ENCODE peak calls at places on chromosomes 1 and 21, in five cellular contexts. Z, E, V, C and T are unnamed samples.

GRCh38 chr21:29175408-29176147 is 45.1 kb downstream of the MAP3K7CL start:
- DNase-seq in Z (no peak), E (no peak), V (no peak), C (no peak), T (no peak)

GRCh38 chr1:13513885-13514546 is at the start of gene LRRC38:
- DNase-seq in Z (peak; percentile 61), E (no peak), V (no peak), C (no peak), T (no peak)

GRCh38 chr1:174932587-174932986 is 67.2 kb upstream of the CACYBP start:
- DNase-seq in Z (no peak), E (no peak), V (no peak), C (no peak), T (no peak)

GRCh38 chr1:206854401-206855129 is 10.9 kb upstream of the IL20 start:
- DNase-seq in Z (no peak), E (no peak), V (peak; percentile 43), C (peak; percentile 39), T (no peak)

GRCh38 chr21:43273708-43274021 is 104.9 kb downstream of the CRYAA start:
- DNase-seq in Z (peak; percentile 5), E (no peak), V (no peak), C (no peak), T (no peak)

GRCh38 chr1:203076031-203076511 is 9.7 kb downstream of the MYOG start:
- DNase-seq in Z (no peak), E (no peak), V (no peak), C (no peak), T (no peak)

GRCh38 chr1:161494069-161494735 is 11.1 kb upstream of the FCGR2A start:
- DNase-seq in Z (no peak), E (no peak), V (no peak), C (no peak), T (no peak)

GRCh38 chr1:27004471-27005165 is 8.0 kb downstream of the TENT5B start:
- DNase-seq in Z (no peak), E (no peak), V (peak; percentile 53), C (no peak), T (no peak)

GRCh38 chr21:34183331-34183928 is 110.1 kb downstream of the MRPS6 start:
- DNase-seq in Z (no peak), E (no peak), V (no peak), C (no peak), T (no peak)

GRCh38 chr1:184002071-184002470 is 35.5 kb downstream of the COLGALT2 start:
- DNase-seq in Z (no peak), E (no peak), V (peak; percentile 97), C (peak; percentile 95), T (no peak)

GRCh38 chr1:39395357-39395831 is 96.0 kb upstream of the BMP8A start:
- DNase-seq in Z (no peak), E (no peak), V (peak; percentile 96), C (peak; percentile 92), T (no peak)

GRCh38 chr1:39394598-39394997 is 96.8 kb upstream of the BMP8A start:
- DNase-seq in Z (no peak), E (no peak), V (peak; percentile 61), C (no peak), T (no peak)

GRCh38 chr1:39397487-39397886 is 93.9 kb upstream of the BMP8A start:
- DNase-seq in Z (no peak), E (no peak), V (no peak), C (no peak), T (no peak)

GRCh38 chr1:39396671-39397070 is 94.8 kb upstream of the BMP8A start:
- DNase-seq in Z (no peak), E (no peak), V (no peak), C (no peak), T (no peak)

DNA sequence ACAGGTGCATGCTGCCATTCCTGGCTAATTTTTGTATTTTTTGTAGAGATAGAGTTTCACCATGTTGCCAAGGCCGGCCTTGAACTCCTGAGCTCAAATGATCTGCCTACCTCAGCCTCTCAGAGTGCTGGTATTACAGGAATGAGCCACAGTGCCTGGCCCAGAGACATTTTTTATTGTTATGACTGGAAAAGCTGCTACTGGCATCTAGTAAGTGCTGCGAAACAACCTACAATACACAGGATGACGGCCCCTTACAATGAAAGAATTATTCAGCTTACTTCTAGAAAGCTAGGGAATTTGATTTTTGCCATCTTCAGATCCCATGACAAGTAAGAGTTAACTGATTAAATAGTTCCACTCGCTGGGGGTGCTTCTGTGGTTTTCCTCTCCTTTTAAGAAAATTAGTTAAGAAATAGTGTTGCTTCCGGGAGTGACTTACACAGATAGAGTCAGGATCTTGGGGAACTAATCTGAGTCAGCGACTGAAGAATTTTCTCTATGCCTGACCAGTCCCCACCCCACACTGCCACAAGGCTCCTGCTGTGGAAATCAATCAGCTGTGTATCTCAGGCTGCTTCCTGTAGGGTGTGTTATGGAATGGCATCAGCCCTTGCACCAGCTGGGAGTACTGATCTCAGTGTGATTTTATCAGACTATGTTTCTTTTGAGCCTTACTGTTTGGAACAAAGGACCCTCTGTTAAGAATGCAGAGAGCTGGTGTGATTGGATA is 93.0 kb upstream of the BMP8A start:
- DNase-seq in Z (peak; percentile 56), E (peak; percentile 58), V (peak; percentile 100), C (peak; percentile 99), T (peak; percentile 60)
- TF ChIP-seq CTCF in Z (no peak), E (no peak), V (no peak), C (peak; percentile 3), T (no peak)

GRCh38 chr1:112923956-112924349 is 32.0 kb downstream of the SLC16A1 start:
- DNase-seq in Z (no peak), E (no peak), V (no peak), C (no peak), T (no peak)
- H3K36me3 ChIP-seq in Z (peaks cover 56% of the 10 kb centered on the region), E (no peaks in the 10 kb centered on the region), V (no peaks in the 10 kb centered on the region), C (peaks cover 12% of the 10 kb centered on the region), T (peaks cover 14% of the 10 kb centered on the region)

GRCh38 chr1:238606896-238607295 is 716.2 kb upstream of the ZP4 start:
- DNase-seq in Z (no peak), E (no peak), V (peak; percentile 89), C (peak; percentile 89), T (no peak)

GRCh38 chr1:238608139-238608538 is 717.4 kb upstream of the ZP4 start:
- DNase-seq in Z (no peak), E (no peak), V (no peak), C (no peak), T (no peak)

GRCh38 chr1:238606457-238606856 is 715.7 kb upstream of the ZP4 start:
- DNase-seq in Z (no peak), E (no peak), V (peak; percentile 23), C (no peak), T (no peak)
- H3K27ac ChIP-seq in Z (no peak overlapping the region), E (no peak overlapping the region), V (no peak overlapping the region), C (peak overlapping the region; percentile 17), T (no peak overlapping the region)

GRCh38 chr1:210185063-210185462 is 47.5 kb upstream of the SERTAD4 start:
- DNase-seq in Z (no peak), E (no peak), V (no peak), C (no peak), T (no peak)
- TF ChIP-seq CTCF in Z (no peak), E (no peak), V (no peak), C (no peak), T (no peak)

GRCh38 chr1:17425806-17426205 is 13.7 kb downstream of the RCC2 start:
- DNase-seq in Z (no peak), E (no peak), V (no peak), C (no peak), T (no peak)

GRCh38 chr1:17433261-17433660 is 6.2 kb downstream of the RCC2 start:
- DNase-seq in Z (no peak), E (no peak), V (no peak), C (no peak), T (no peak)

GRCh38 chr1:17427696-17428660 is 11.5 kb downstream of the RCC2 start:
- DNase-seq in Z (no peak), E (no peak), V (no peak), C (no peak), T (no peak)

GRCh38 chr1:17432412-17432811 is 7.1 kb downstream of the RCC2 start:
- DNase-seq in Z (no peak), E (no peak), V (no peak), C (no peak), T (no peak)

DNA sequence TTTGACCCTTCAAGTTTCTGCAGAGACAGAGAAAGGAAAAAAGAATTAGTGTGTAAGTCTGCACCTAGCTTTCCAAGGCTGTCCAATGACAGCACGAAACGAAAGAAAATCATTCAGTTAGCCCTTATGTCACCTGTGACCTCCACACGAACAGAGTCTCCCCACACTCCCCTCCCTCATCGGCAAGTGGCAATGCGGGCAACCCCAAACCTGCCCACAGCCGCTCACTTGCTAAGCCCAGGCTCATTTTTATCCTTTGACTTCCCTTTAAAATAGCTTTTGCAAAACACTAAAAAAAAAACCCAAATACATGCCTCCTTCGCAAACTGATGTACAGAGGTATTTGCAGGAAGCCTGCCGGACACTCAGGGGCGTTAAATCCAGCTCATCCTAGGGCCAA is 10.3 kb downstream of the RCC2 start:
- DNase-seq in Z (no peak), E (no peak), V (no peak), C (no peak), T (no peak)
- H3K36me3 ChIP-seq in Z (peaks cover 69% of the 10 kb centered on the region), E (no peaks in the 10 kb centered on the region), V (peaks cover 20% of the 10 kb centered on the region), C (peaks cover 42% of the 10 kb centered on the region), T (peaks cover 27% of the 10 kb centered on the region)

GRCh38 chr1:94971491-94971924 is 44.6 kb upstream of the CNN3 start:
- DNase-seq in Z (no peak), E (no peak), V (peak; percentile 77), C (peak; percentile 68), T (no peak)
- H3K27ac ChIP-seq in Z (no peak overlapping the region), E (no peak overlapping the region), V (peak overlapping the region; percentile 82), C (peak overlapping the region; percentile 33), T (peak overlapping the region; percentile 45)

DNA sequence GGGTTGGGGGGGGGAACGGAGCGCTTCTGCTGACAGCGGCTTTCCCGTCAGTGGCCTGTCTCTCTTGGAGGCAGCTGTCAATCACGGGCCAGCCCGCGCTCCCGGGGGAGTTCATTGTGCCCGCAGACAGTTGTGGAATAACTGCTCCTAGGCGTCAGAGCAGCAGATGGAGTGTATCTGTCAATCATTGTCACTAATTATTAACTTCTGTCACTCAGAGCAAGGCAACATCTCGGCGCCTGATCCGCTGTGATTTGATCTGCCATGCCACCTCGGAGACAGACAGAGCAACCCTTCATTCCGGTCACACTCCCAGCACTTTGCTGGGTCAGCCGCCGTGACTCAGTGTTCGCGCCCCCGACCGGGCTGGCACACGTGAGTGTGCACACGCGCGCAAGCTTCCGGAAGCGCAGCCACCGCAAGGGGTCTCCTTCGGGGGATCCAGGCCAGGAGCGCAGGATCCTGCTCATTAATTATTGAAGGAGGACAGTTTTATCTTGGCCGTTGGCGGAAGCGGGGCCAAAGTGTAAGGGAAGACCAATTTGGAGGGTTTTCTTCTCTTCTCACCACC is 75.8 kb downstream of the RRAGC start:
- DNase-seq in Z (no peak), E (no peak), V (peak; percentile 16), C (no peak), T (no peak)
- TF ChIP-seq CTCF in Z (no peak), E (no peak), V (no peak), C (no peak), T (no peak)